ENCODE peak calls at places on chromosomes 13 and 19, in ten cellular contexts. One of them, this sample, is unnamed.

GRCh38 chr19:43562211-43562697 is 13.1 kb downstream of the XRCC1 start:
- DNase-seq in substantia nigra: no peak
- DNase-seq in stimulated activated CD8-positive, alpha-beta memory T cell treated with anti-CD3 and anti-CD28 coated beads, Interleukin-4, amount 100 ng/mL, for 1 hour: no peak
- DNase-seq in nephron progenitor cell: no peak
- DNase-seq in type B pancreatic cell: no peak
- DNase-seq in ELF-1: no peak
- DNase-seq in activated B cell treated with CpG ODN at 0.5 μM for 24 hours: peak; percentile 34
- DNase-seq in activated naive CD8-positive, alpha-beta T cell treated with anti-CD3 and anti-CD28 coated beads, Interleukin-2, amount 50 U/mL, for 24 hours: no peak
- DNase-seq in NCI-H774: no peak
- DNase-seq in stimulated activated CD4-positive, alpha-beta T cell treated with anti-CD3 and anti-CD28 coated beads, Interleukin-2, amount 100 ng/mL, for 4 hours: no peak
- DNase-seq in this sample: no peak

GRCh38 chr13:91647361-91647970 is 249.0 kb downstream of the GPC5 start:
- DNase-seq in stimulated activated CD8-positive, alpha-beta memory T cell treated with anti-CD3 and anti-CD28 coated beads, Interleukin-4, amount 100 ng/mL, for 1 hour: no peak
- DNase-seq in type B pancreatic cell: no peak
- DNase-seq in stimulated activated CD4-positive, alpha-beta T cell treated with anti-CD3 and anti-CD28 coated beads, Interleukin-2, amount 100 ng/mL, for 4 hours: no peak
- DNase-seq in ELF-1: peak; percentile 69
- DNase-seq in NCI-H774: no peak
- DNase-seq in nephron progenitor cell: peak; percentile 49
- DNase-seq in activated naive CD8-positive, alpha-beta T cell treated with anti-CD3 and anti-CD28 coated beads, Interleukin-2, amount 50 U/mL, for 24 hours: no peak
- DNase-seq in activated B cell treated with CpG ODN at 0.5 μM for 24 hours: no peak
- DNase-seq in substantia nigra: no peak
- DNase-seq in this sample: no peak

GRCh38 chr13:37068962-37069361 is 9.5 kb upstream of the SUPT20H start:
- DNase-seq in NCI-H774: no peak
- DNase-seq in type B pancreatic cell: no peak
- DNase-seq in stimulated activated CD4-positive, alpha-beta T cell treated with anti-CD3 and anti-CD28 coated beads, Interleukin-2, amount 100 ng/mL, for 4 hours: no peak
- DNase-seq in ELF-1: no peak
- DNase-seq in substantia nigra: no peak
- DNase-seq in activated naive CD8-positive, alpha-beta T cell treated with anti-CD3 and anti-CD28 coated beads, Interleukin-2, amount 50 U/mL, for 24 hours: no peak
- DNase-seq in nephron progenitor cell: no peak
- DNase-seq in stimulated activated CD8-positive, alpha-beta memory T cell treated with anti-CD3 and anti-CD28 coated beads, Interleukin-4, amount 100 ng/mL, for 1 hour: no peak
- DNase-seq in activated B cell treated with CpG ODN at 0.5 μM for 24 hours: no peak
- DNase-seq in this sample: peak; percentile 2

GRCh38 chr13:25214371-25215252 is 42.5 kb upstream of the AMER2 start:
- DNase-seq in type B pancreatic cell: no peak
- DNase-seq in activated naive CD8-positive, alpha-beta T cell treated with anti-CD3 and anti-CD28 coated beads, Interleukin-2, amount 50 U/mL, for 24 hours: no peak
- DNase-seq in activated B cell treated with CpG ODN at 0.5 μM for 24 hours: no peak
- DNase-seq in stimulated activated CD8-positive, alpha-beta memory T cell treated with anti-CD3 and anti-CD28 coated beads, Interleukin-4, amount 100 ng/mL, for 1 hour: no peak
- DNase-seq in ELF-1: peak; percentile 21
- DNase-seq in stimulated activated CD4-positive, alpha-beta T cell treated with anti-CD3 and anti-CD28 coated beads, Interleukin-2, amount 100 ng/mL, for 4 hours: no peak
- DNase-seq in NCI-H774: no peak
- DNase-seq in substantia nigra: no peak
- DNase-seq in nephron progenitor cell: no peak
- DNase-seq in this sample: no peak

GRCh38 chr13:39900106-39900750 is 244.8 kb downstream of the COG6 start:
- DNase-seq in type B pancreatic cell: no peak
- DNase-seq in substantia nigra: no peak
- DNase-seq in activated naive CD8-positive, alpha-beta T cell treated with anti-CD3 and anti-CD28 coated beads, Interleukin-2, amount 50 U/mL, for 24 hours: no peak
- DNase-seq in ELF-1: no peak
- DNase-seq in nephron progenitor cell: no peak
- DNase-seq in stimulated activated CD4-positive, alpha-beta T cell treated with anti-CD3 and anti-CD28 coated beads, Interleukin-2, amount 100 ng/mL, for 4 hours: no peak
- DNase-seq in activated B cell treated with CpG ODN at 0.5 μM for 24 hours: no peak
- DNase-seq in NCI-H774: no peak
- DNase-seq in stimulated activated CD8-positive, alpha-beta memory T cell treated with anti-CD3 and anti-CD28 coated beads, Interleukin-4, amount 100 ng/mL, for 1 hour: no peak
- DNase-seq in this sample: no peak

GRCh38 chr19:1251503-1252220 is 3.3 kb downstream of the MIDN start:
- DNase-seq in activated B cell treated with CpG ODN at 0.5 μM for 24 hours: peak; percentile 53
- DNase-seq in ELF-1: no peak
- DNase-seq in nephron progenitor cell: peak; percentile 36
- DNase-seq in stimulated activated CD4-positive, alpha-beta T cell treated with anti-CD3 and anti-CD28 coated beads, Interleukin-2, amount 100 ng/mL, for 4 hours: no peak
- DNase-seq in substantia nigra: no peak
- DNase-seq in stimulated activated CD8-positive, alpha-beta memory T cell treated with anti-CD3 and anti-CD28 coated beads, Interleukin-4, amount 100 ng/mL, for 1 hour: no peak
- DNase-seq in NCI-H774: no peak
- DNase-seq in type B pancreatic cell: no peak
- DNase-seq in activated naive CD8-positive, alpha-beta T cell treated with anti-CD3 and anti-CD28 coated beads, Interleukin-2, amount 50 U/mL, for 24 hours: peak; percentile 71
- DNase-seq in this sample: no peak

GRCh38 chr13:77893066-77893465 is 25.6 kb downstream of the EDNRB start:
- DNase-seq in stimulated activated CD8-positive, alpha-beta memory T cell treated with anti-CD3 and anti-CD28 coated beads, Interleukin-4, amount 100 ng/mL, for 1 hour: no peak
- DNase-seq in activated naive CD8-positive, alpha-beta T cell treated with anti-CD3 and anti-CD28 coated beads, Interleukin-2, amount 50 U/mL, for 24 hours: no peak
- DNase-seq in substantia nigra: no peak
- DNase-seq in ELF-1: peak; percentile 93
- DNase-seq in stimulated activated CD4-positive, alpha-beta T cell treated with anti-CD3 and anti-CD28 coated beads, Interleukin-2, amount 100 ng/mL, for 4 hours: no peak
- DNase-seq in activated B cell treated with CpG ODN at 0.5 μM for 24 hours: no peak
- DNase-seq in nephron progenitor cell: peak; percentile 1
- DNase-seq in type B pancreatic cell: no peak
- DNase-seq in NCI-H774: no peak
- DNase-seq in this sample: no peak

GRCh38 chr13:86792153-86792651 is 879.0 kb upstream of the SLITRK5 start:
- DNase-seq in stimulated activated CD4-positive, alpha-beta T cell treated with anti-CD3 and anti-CD28 coated beads, Interleukin-2, amount 100 ng/mL, for 4 hours: no peak
- DNase-seq in activated naive CD8-positive, alpha-beta T cell treated with anti-CD3 and anti-CD28 coated beads, Interleukin-2, amount 50 U/mL, for 24 hours: no peak
- DNase-seq in ELF-1: peak; percentile 79
- DNase-seq in type B pancreatic cell: no peak
- DNase-seq in NCI-H774: no peak
- DNase-seq in substantia nigra: no peak
- DNase-seq in stimulated activated CD8-positive, alpha-beta memory T cell treated with anti-CD3 and anti-CD28 coated beads, Interleukin-4, amount 100 ng/mL, for 1 hour: no peak
- DNase-seq in nephron progenitor cell: no peak
- DNase-seq in activated B cell treated with CpG ODN at 0.5 μM for 24 hours: no peak
- DNase-seq in this sample: no peak

GRCh38 chr13:75353786-75354193 is 128.2 kb downstream of the TBC1D4 start:
- DNase-seq in activated naive CD8-positive, alpha-beta T cell treated with anti-CD3 and anti-CD28 coated beads, Interleukin-2, amount 50 U/mL, for 24 hours: no peak
- DNase-seq in ELF-1: no peak
- DNase-seq in activated B cell treated with CpG ODN at 0.5 μM for 24 hours: no peak
- DNase-seq in NCI-H774: no peak
- DNase-seq in stimulated activated CD4-positive, alpha-beta T cell treated with anti-CD3 and anti-CD28 coated beads, Interleukin-2, amount 100 ng/mL, for 4 hours: no peak
- DNase-seq in nephron progenitor cell: no peak
- DNase-seq in stimulated activated CD8-positive, alpha-beta memory T cell treated with anti-CD3 and anti-CD28 coated beads, Interleukin-4, amount 100 ng/mL, for 1 hour: no peak
- DNase-seq in substantia nigra: no peak
- DNase-seq in type B pancreatic cell: no peak
- DNase-seq in this sample: no peak

GRCh38 chr13:51331354-51331861 is 8.1 kb upstream of the SERPINE3 start:
- DNase-seq in substantia nigra: no peak
- DNase-seq in type B pancreatic cell: no peak
- DNase-seq in stimulated activated CD4-positive, alpha-beta T cell treated with anti-CD3 and anti-CD28 coated beads, Interleukin-2, amount 100 ng/mL, for 4 hours: no peak
- DNase-seq in nephron progenitor cell: no peak
- DNase-seq in activated naive CD8-positive, alpha-beta T cell treated with anti-CD3 and anti-CD28 coated beads, Interleukin-2, amount 50 U/mL, for 24 hours: no peak
- DNase-seq in NCI-H774: no peak
- DNase-seq in ELF-1: no peak
- DNase-seq in activated B cell treated with CpG ODN at 0.5 μM for 24 hours: no peak
- DNase-seq in stimulated activated CD8-positive, alpha-beta memory T cell treated with anti-CD3 and anti-CD28 coated beads, Interleukin-4, amount 100 ng/mL, for 1 hour: no peak
- DNase-seq in this sample: no peak

GRCh38 chr13:43003010-43003409 is 11.0 kb upstream of the EPSTI1 start:
- DNase-seq in activated naive CD8-positive, alpha-beta T cell treated with anti-CD3 and anti-CD28 coated beads, Interleukin-2, amount 50 U/mL, for 24 hours: no peak
- DNase-seq in NCI-H774: no peak
- DNase-seq in type B pancreatic cell: no peak
- DNase-seq in stimulated activated CD4-positive, alpha-beta T cell treated with anti-CD3 and anti-CD28 coated beads, Interleukin-2, amount 100 ng/mL, for 4 hours: no peak
- DNase-seq in stimulated activated CD8-positive, alpha-beta memory T cell treated with anti-CD3 and anti-CD28 coated beads, Interleukin-4, amount 100 ng/mL, for 1 hour: no peak
- DNase-seq in nephron progenitor cell: no peak
- DNase-seq in activated B cell treated with CpG ODN at 0.5 μM for 24 hours: no peak
- DNase-seq in substantia nigra: no peak
- DNase-seq in ELF-1: no peak
- DNase-seq in this sample: no peak

GRCh38 chr19:35355851-35356460 is 2.3 kb upstream of the FFAR3 start:
- DNase-seq in activated naive CD8-positive, alpha-beta T cell treated with anti-CD3 and anti-CD28 coated beads, Interleukin-2, amount 50 U/mL, for 24 hours: no peak
- DNase-seq in nephron progenitor cell: no peak
- DNase-seq in type B pancreatic cell: peak; percentile 36
- DNase-seq in NCI-H774: no peak
- DNase-seq in stimulated activated CD8-positive, alpha-beta memory T cell treated with anti-CD3 and anti-CD28 coated beads, Interleukin-4, amount 100 ng/mL, for 1 hour: no peak
- DNase-seq in ELF-1: no peak
- DNase-seq in substantia nigra: no peak
- DNase-seq in activated B cell treated with CpG ODN at 0.5 μM for 24 hours: no peak
- DNase-seq in stimulated activated CD4-positive, alpha-beta T cell treated with anti-CD3 and anti-CD28 coated beads, Interleukin-2, amount 100 ng/mL, for 4 hours: no peak
- DNase-seq in this sample: no peak

GRCh38 chr13:33281951-33282595 is 3.5 kb downstream of the STARD13 start:
- DNase-seq in stimulated activated CD8-positive, alpha-beta memory T cell treated with anti-CD3 and anti-CD28 coated beads, Interleukin-4, amount 100 ng/mL, for 1 hour: no peak
- DNase-seq in NCI-H774: no peak
- DNase-seq in ELF-1: no peak
- DNase-seq in nephron progenitor cell: no peak
- DNase-seq in activated naive CD8-positive, alpha-beta T cell treated with anti-CD3 and anti-CD28 coated beads, Interleukin-2, amount 50 U/mL, for 24 hours: no peak
- DNase-seq in type B pancreatic cell: no peak
- DNase-seq in activated B cell treated with CpG ODN at 0.5 μM for 24 hours: no peak
- DNase-seq in stimulated activated CD4-positive, alpha-beta T cell treated with anti-CD3 and anti-CD28 coated beads, Interleukin-2, amount 100 ng/mL, for 4 hours: no peak
- DNase-seq in substantia nigra: no peak
- DNase-seq in this sample: no peak

GRCh38 chr19:15443838-15444237 is 5.9 kb downstream of the WIZ start:
- DNase-seq in stimulated activated CD4-positive, alpha-beta T cell treated with anti-CD3 and anti-CD28 coated beads, Interleukin-2, amount 100 ng/mL, for 4 hours: no peak
- DNase-seq in type B pancreatic cell: no peak
- DNase-seq in nephron progenitor cell: no peak
- DNase-seq in NCI-H774: no peak
- DNase-seq in activated B cell treated with CpG ODN at 0.5 μM for 24 hours: no peak
- DNase-seq in stimulated activated CD8-positive, alpha-beta memory T cell treated with anti-CD3 and anti-CD28 coated beads, Interleukin-4, amount 100 ng/mL, for 1 hour: no peak
- DNase-seq in substantia nigra: no peak
- DNase-seq in activated naive CD8-positive, alpha-beta T cell treated with anti-CD3 and anti-CD28 coated beads, Interleukin-2, amount 50 U/mL, for 24 hours: no peak
- DNase-seq in ELF-1: no peak
- DNase-seq in this sample: no peak

GRCh38 chr13:94239135-94239534 is 240.3 kb downstream of the DCT start:
- DNase-seq in NCI-H774: no peak
- DNase-seq in stimulated activated CD8-positive, alpha-beta memory T cell treated with anti-CD3 and anti-CD28 coated beads, Interleukin-4, amount 100 ng/mL, for 1 hour: no peak
- DNase-seq in stimulated activated CD4-positive, alpha-beta T cell treated with anti-CD3 and anti-CD28 coated beads, Interleukin-2, amount 100 ng/mL, for 4 hours: peak; percentile 20
- DNase-seq in substantia nigra: no peak
- DNase-seq in nephron progenitor cell: no peak
- DNase-seq in activated B cell treated with CpG ODN at 0.5 μM for 24 hours: no peak
- DNase-seq in activated naive CD8-positive, alpha-beta T cell treated with anti-CD3 and anti-CD28 coated beads, Interleukin-2, amount 50 U/mL, for 24 hours: no peak
- DNase-seq in type B pancreatic cell: no peak
- DNase-seq in ELF-1: no peak
- DNase-seq in this sample: no peak